ENCODE peak calls at places on chromosome 16, in four cellular contexts. U, I, A and N are unnamed samples.
A peak's percentile ranks its signal among the peaks of the same experiment; 100 is the strongest.

GRCh38 chr16:85861095-85861825 is 37.7 kb upstream of the IRF8 start:
- DNase-seq in A (no peak), U (no peak), I (no peak), N (no peak)

GRCh38 chr16:17116595-17117322 is 354.0 kb downstream of the XYLT1 start:
- DNase-seq in U (no peak), I (no peak), A (no peak), N (no peak)

GRCh38 chr16:12259258-12259657 is 282.7 kb downstream of the SNX29 start:
- DNase-seq in U (no peak), A (no peak), I (no peak), N (no peak)

GRCh38 chr16:4378202-4378666 is 6.6 kb downstream of the VASN start:
- DNase-seq in U (no peak), I (no peak), A (no peak), N (peak; percentile 69)

GRCh38 chr16:4392382-4393242 is 21.0 kb downstream of the VASN start:
- DNase-seq in U (no peak), I (peak; percentile 83), A (no peak), N (peak; percentile 93)

GRCh38 chr16:67039260-67040020 is 10.5 kb downstream of the CBFB start:
- DNase-seq in I (no peak), A (no peak), U (no peak), N (peak; percentile 24)

GRCh38 chr16:58011652-58012051 is 10.4 kb downstream of the USB1 start:
- DNase-seq in I (peak; percentile 47), U (no peak), A (no peak), N (peak; percentile 55)

GRCh38 chr16:30183961-30184429 is 593 bp downstream of the CORO1A start:
- DNase-seq in I (no peak), A (peak; percentile 83), U (no peak), N (no peak)

GRCh38 chr16:49469323-49469670 is 95.7 kb downstream of the C16orf78 start:
- DNase-seq in U (no peak), A (no peak), I (no peak), N (no peak)

GRCh38 chr16:23302045-23302956 is at the start of gene SCNN1B:
- DNase-seq in A (peak; percentile 91), U (no peak), I (no peak), N (no peak)

GRCh38 chr16:55471448-55472097 is 7.4 kb upstream of the MMP2 start:
- DNase-seq in U (no peak), I (peak; percentile 73), A (no peak), N (peak; percentile 88)

GRCh38 chr16:49590166-49590871 is 216.7 kb downstream of the C16orf78 start:
- DNase-seq in U (no peak), I (no peak), A (no peak), N (no peak)

GRCh38 chr16:67263201-67263600 is 14.4 kb downstream of the SLC9A5 start:
- DNase-seq in A (no peak), I (no peak), U (no peak), N (no peak)

GRCh38 chr16:48963306-48963705 is 318.3 kb downstream of the CBLN1 start:
- DNase-seq in A (no peak), U (no peak), I (no peak), N (peak; percentile 69)

GRCh38 chr16:31344712-31345111 is 10.3 kb upstream of the ITGAX start:
- DNase-seq in A (peak; percentile 16), I (no peak), U (no peak), N (no peak)

GRCh38 chr16:72372082-72372615 is 200.2 kb upstream of the PMFBP1 start:
- DNase-seq in U (no peak), A (no peak), I (no peak), N (peak; percentile 8)

GRCh38 chr16:15643453-15644305 is 725 bp upstream of the MARF1 start:
- DNase-seq in U (peak; percentile 38), A (peak; percentile 55), I (peak; percentile 73), N (peak; percentile 16)

GRCh38 chr16:79325211-79325610 is 275.3 kb downstream of the MAF start:
- DNase-seq in A (no peak), I (no peak), U (no peak), N (no peak)

GRCh38 chr16:65662236-65662635 is 540.4 kb upstream of the CDH11 start:
- DNase-seq in I (no peak), U (no peak), A (no peak), N (no peak)

GRCh38 chr16:69520800-69521602 is 44.8 kb upstream of the NFAT5 start:
- DNase-seq in U (no peak), A (peak; percentile 26), I (peak; percentile 18), N (peak; percentile 71)

GRCh38 chr16:27218756-27219155 is 15.4 kb downstream of the KDM8 start:
- DNase-seq in A (no peak), U (no peak), I (no peak), N (no peak)

GRCh38 chr16:9787717-9788116 is 394.5 kb downstream of the GRIN2A start:
- DNase-seq in I (no peak), A (no peak), U (no peak), N (no peak)

GRCh38 chr16:83554096-83554495 is 253.7 kb upstream of the HSBP1 start:
- DNase-seq in I (peak; percentile 5), A (no peak), U (no peak), N (no peak)

GRCh38 chr16:56603589-56603988 is 4.8 kb upstream of the MT2A start:
- DNase-seq in U (peak; percentile 80), A (peak; percentile 13), I (peak; percentile 50), N (peak; percentile 36)

GRCh38 chr16:57959121-57959520 is 11.8 kb downstream of the CNGB1 start:
- DNase-seq in I (no peak), A (no peak), U (no peak), N (no peak)

GRCh38 chr16:55656695-55657092 is 906 bp downstream of the SLC6A2 start:
- DNase-seq in A (no peak), I (no peak), U (no peak), N (no peak)

GRCh38 chr16:22297871-22298733 is 893 bp downstream of the POLR3E start:
- DNase-seq in I (peak; percentile 96), A (peak; percentile 88), U (peak; percentile 84), N (peak; percentile 95)

GRCh38 chr16:72467157-72467759 is 295.3 kb upstream of the PMFBP1 start:
- DNase-seq in A (peak; percentile 44), U (peak; percentile 23), I (peak; percentile 77), N (peak; percentile 34)

GRCh38 chr16:23164736-23165135 is 15.5 kb upstream of the USP31 start:
- DNase-seq in A (no peak), I (no peak), U (no peak), N (no peak)

GRCh38 chr16:50699345-50700159 is 6.1 kb downstream of the NOD2 start:
- DNase-seq in U (no peak), I (peak; percentile 21), A (no peak), N (peak; percentile 20)

GRCh38 chr16:30951785-30952184 is 2.9 kb downstream of the ORAI3 start:
- DNase-seq in A (no peak), I (peak; percentile 95), U (peak; percentile 63), N (peak; percentile 80)

GRCh38 chr16:77723108-77723514 is 797 bp downstream of the NUDT7 start:
- DNase-seq in U (peak; percentile 57), A (peak; percentile 73), I (peak; percentile 64), N (peak; percentile 71)
- H3K4me3 ChIP-seq in U (peak overlapping the region; percentile 36), A (peak overlapping the region; percentile 70), I (peak overlapping the region; percentile 74), N (peak overlapping the region; percentile 71)

GRCh38 chr16:89602273-89602951 is 11.0 kb upstream of the DPEP1 start:
- DNase-seq in A (no peak), I (peak; percentile 87), U (peak; percentile 36), N (peak; percentile 86)
- TF ChIP-seq CTCF in A (no peak), I (no peak), U (no peak), N (no peak)

GRCh38 chr16:84726079-84726669 is 26.4 kb downstream of the USP10 start:
- DNase-seq in A (peak; percentile 52), I (peak; percentile 91), U (peak; percentile 93), N (peak; percentile 93)
- H3K4me3 ChIP-seq in A (no peak overlapping the region), I (no peak overlapping the region), U (no peak overlapping the region), N (no peak overlapping the region)

DNA sequence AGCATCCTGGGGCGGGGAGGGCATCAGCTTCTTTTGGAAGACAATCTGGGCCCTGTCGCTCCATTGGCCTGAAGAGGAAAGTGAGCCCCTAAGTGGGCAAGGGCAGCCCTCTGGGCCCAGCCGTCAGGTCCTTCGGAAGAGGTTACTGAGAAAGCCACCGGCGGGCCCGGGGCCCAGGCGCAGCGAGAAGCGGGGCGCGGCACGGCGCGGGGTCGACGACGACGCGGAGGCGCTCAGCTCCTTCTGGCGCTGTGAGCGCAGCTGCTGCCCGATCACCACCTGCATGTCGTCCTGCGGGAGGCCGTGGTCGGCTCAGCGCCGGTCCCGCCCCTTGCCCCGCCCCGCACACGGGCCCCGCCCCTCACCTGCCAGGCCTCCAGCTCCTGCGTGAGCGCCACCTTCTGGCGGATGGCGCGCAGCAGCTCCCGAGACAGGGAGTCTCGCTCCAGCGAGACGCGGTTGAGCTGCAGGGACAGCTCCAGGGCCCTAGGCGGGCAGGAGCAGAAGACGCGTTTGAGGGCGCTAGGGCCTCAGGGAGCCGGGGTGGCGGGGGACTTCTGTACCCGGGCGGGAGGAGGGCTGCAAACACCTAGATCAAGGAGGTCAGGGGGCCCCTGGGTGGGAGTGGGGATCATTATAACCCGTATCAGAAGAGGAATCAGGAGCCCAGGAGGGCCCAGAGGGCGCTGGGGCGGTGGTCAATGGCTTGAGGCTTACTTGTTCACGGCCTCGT is 4.3 kb downstream of the THOC6 start:
- DNase-seq in I (peak; percentile 73), U (peak; percentile 92), A (peak; percentile 90), N (peak; percentile 85)
- TF ChIP-seq CTCF in I (peak; percentile 70), U (peak; percentile 63), A (peak; percentile 79), N (peak; percentile 59)

DNA sequence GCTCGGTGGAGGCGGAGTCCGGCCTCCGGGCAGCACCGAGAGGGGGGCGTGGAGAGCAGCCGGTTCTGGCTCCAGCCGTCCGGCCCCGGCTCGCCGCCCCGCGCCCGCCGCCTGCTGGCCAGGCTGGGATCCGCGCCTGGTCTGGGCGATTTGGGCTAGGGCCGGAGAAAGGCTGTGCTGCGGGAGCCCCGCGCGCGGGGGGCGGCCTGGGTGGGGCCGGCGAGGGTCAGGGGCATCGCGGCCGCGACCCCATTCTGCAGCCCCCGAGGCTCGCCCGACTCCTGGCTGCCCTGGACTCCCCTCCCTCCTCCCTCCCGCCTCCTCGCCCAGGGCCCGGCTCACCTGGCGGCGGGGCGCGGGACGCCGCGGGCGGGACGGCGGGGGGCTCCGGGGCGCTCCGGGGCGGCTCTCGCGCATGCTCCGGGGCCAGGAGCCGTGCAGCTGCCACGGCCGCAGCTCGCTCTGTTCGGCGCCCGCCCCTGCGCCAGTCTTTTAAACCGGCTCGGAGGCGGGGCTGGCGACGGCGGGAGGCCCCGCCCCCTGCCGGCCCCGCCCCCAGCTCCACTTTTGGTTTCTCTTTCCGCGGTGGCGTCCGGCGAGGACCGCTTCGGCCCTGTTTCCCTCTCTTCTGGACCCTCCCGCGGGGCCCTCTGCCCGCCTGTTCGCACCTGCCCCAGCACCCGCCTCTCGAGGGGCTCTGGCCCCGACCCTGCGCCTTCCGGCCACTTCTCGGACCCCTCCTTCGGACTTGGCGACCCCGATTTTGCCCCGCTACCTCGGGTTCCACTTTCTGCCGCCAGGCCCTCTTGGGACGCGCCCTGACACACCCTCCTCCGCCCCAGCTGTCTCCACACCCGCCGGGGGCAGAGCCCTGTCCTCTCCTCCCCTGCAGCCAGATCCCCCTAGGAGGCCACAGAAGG is at the start of gene SOCS1:
- DNase-seq in A (peak; percentile 91), U (peak; percentile 83), I (peak; percentile 94), N (peak; percentile 94)
- H3K4me3 ChIP-seq in A (peak within 1 kb of the TSS; percentile 87), U (peak within 1 kb of the TSS; percentile 68), I (peak within 1 kb of the TSS; percentile 76), N (peak within 1 kb of the TSS; percentile 69)